ENCODE peak calls at places on chromosomes 4 and X, in six cellular contexts. One of them, this sample, is unnamed. For H3K9me3, the result is how much of the 10 kb centered on the place peaks cover.

GRCh38 chrX:53456254-53456653 is 22.1 kb upstream of the HSD17B10 start:
- DNase-seq in PC-3: peak
- DNase-seq in astrocyte: peak
- DNase-seq in neural progenitor cell: no peak
- DNase-seq in HCT116: no peak
- DNase-seq in DND-41: no peak
- DNase-seq in this sample: no peak

GRCh38 chrX:16870861-16871584 is 861 bp upstream of the RBBP7 start:
- DNase-seq in HCT116: no peak
- DNase-seq in DND-41: peak
- DNase-seq in neural progenitor cell: peak
- DNase-seq in astrocyte: no peak
- DNase-seq in PC-3: peak
- DNase-seq in this sample: peak

GRCh38 chr4:122692641-122693520 is 39.6 kb upstream of the BBS12 start:
- DNase-seq in astrocyte: peak
- DNase-seq in DND-41: no peak
- DNase-seq in HCT116: no peak
- DNase-seq in PC-3: peak
- DNase-seq in neural progenitor cell: no peak
- DNase-seq in this sample: peak

GRCh38 chr4:154911097-154911496 is 130.0 kb downstream of the RBM46 start:
- DNase-seq in PC-3: peak
- DNase-seq in HCT116: no peak
- DNase-seq in neural progenitor cell: peak
- DNase-seq in DND-41: no peak
- DNase-seq in astrocyte: no peak
- DNase-seq in this sample: no peak

GRCh38 chr4:184348311-184349233 is 125.8 kb downstream of the IRF2 start:
- DNase-seq in DND-41: no peak
- DNase-seq in astrocyte: no peak
- DNase-seq in HCT116: no peak
- DNase-seq in PC-3: no peak
- DNase-seq in neural progenitor cell: no peak
- DNase-seq in this sample: peak

GRCh38 chr4:147741190-147741788 is 9.4 kb downstream of the ARHGAP10 start:
- DNase-seq in DND-41: no peak
- DNase-seq in HCT116: no peak
- DNase-seq in neural progenitor cell: peak
- DNase-seq in PC-3: peak
- DNase-seq in astrocyte: peak
- DNase-seq in this sample: peak

GRCh38 chr4:85613901-85614300 is 139.0 kb downstream of the ARHGAP24 start:
- DNase-seq in HCT116: no peak
- DNase-seq in DND-41: no peak
- DNase-seq in neural progenitor cell: no peak
- DNase-seq in astrocyte: no peak
- DNase-seq in PC-3: no peak
- DNase-seq in this sample: no peak

GRCh38 chr4:152534541-152535231 is 1.2 kb downstream of the FBXW7 start:
- DNase-seq in HCT116: no peak
- DNase-seq in DND-41: peak
- DNase-seq in astrocyte: peak
- DNase-seq in PC-3: no peak
- DNase-seq in neural progenitor cell: peak
- DNase-seq in this sample: peak

GRCh38 chr4:40722576-40723161 is 27.1 kb upstream of the NSUN7 start:
- DNase-seq in astrocyte: no peak
- DNase-seq in neural progenitor cell: no peak
- DNase-seq in PC-3: no peak
- DNase-seq in HCT116: no peak
- DNase-seq in DND-41: peak
- DNase-seq in this sample: peak

GRCh38 chrX:19569930-19570329 is 54.6 kb upstream of the MAP3K15 start:
- DNase-seq in astrocyte: no peak
- DNase-seq in neural progenitor cell: no peak
- DNase-seq in PC-3: no peak
- DNase-seq in HCT116: no peak
- DNase-seq in DND-41: no peak
- DNase-seq in this sample: no peak

GRCh38 chr4:189792819-189793618 is 147.7 kb upstream of the FRG1 start:
- DNase-seq in neural progenitor cell: peak
- DNase-seq in astrocyte: peak
- DNase-seq in PC-3: peak
- DNase-seq in DND-41: peak
- DNase-seq in HCT116: peak
- DNase-seq in this sample: peak

GRCh38 chr4:119046263-119046662 is 89.4 kb upstream of the MYOZ2 start:
- DNase-seq in PC-3: no peak
- DNase-seq in DND-41: no peak
- DNase-seq in neural progenitor cell: no peak
- DNase-seq in astrocyte: no peak
- DNase-seq in HCT116: no peak
- DNase-seq in this sample: no peak

GRCh38 chr4:173509031-173510001 is 20.7 kb downstream of the HAND2 start:
- DNase-seq in HCT116: no peak
- DNase-seq in astrocyte: peak
- DNase-seq in PC-3: no peak
- DNase-seq in neural progenitor cell: peak
- DNase-seq in DND-41: no peak
- DNase-seq in this sample: no peak

GRCh38 chr4:128461300-128462103 is 173.9 kb upstream of the PGRMC2 start:
- DNase-seq in neural progenitor cell: peak
- DNase-seq in astrocyte: peak
- DNase-seq in DND-41: no peak
- DNase-seq in PC-3: peak
- DNase-seq in HCT116: no peak
- DNase-seq in this sample: peak

GRCh38 chrX:112147206-112147605 is 64.6 kb upstream of the TRPC5 start:
- DNase-seq in PC-3: peak
- DNase-seq in HCT116: no peak
- DNase-seq in astrocyte: no peak
- DNase-seq in DND-41: no peak
- DNase-seq in neural progenitor cell: peak
- DNase-seq in this sample: no peak

GRCh38 chrX:8274166-8274565 is 103.1 kb upstream of the VCX2 start:
- DNase-seq in neural progenitor cell: no peak
- DNase-seq in astrocyte: peak
- DNase-seq in HCT116: no peak
- DNase-seq in DND-41: no peak
- DNase-seq in PC-3: no peak
- DNase-seq in this sample: peak

GRCh38 chr4:173766231-173766630 is 236.2 kb upstream of the HAND2 start:
- DNase-seq in HCT116: no peak
- DNase-seq in neural progenitor cell: no peak
- DNase-seq in astrocyte: no peak
- DNase-seq in PC-3: no peak
- DNase-seq in DND-41: no peak
- DNase-seq in this sample: no peak

GRCh38 chr4:3674479-3674851 is 91.7 kb upstream of the ADRA2C start:
- DNase-seq in HCT116: no peak
- DNase-seq in PC-3: no peak
- DNase-seq in neural progenitor cell: no peak
- DNase-seq in DND-41: no peak
- DNase-seq in astrocyte: no peak
- DNase-seq in this sample: no peak

GRCh38 chr4:22969314-22969896 is 276.7 kb downstream of the GBA3 start:
- DNase-seq in neural progenitor cell: peak
- DNase-seq in DND-41: no peak
- DNase-seq in HCT116: no peak
- DNase-seq in PC-3: peak
- DNase-seq in astrocyte: peak
- DNase-seq in this sample: no peak

GRCh38 chr4:99352602-99353580 is at the start of gene ADH1C:
- DNase-seq in neural progenitor cell: no peak
- DNase-seq in astrocyte: no peak
- DNase-seq in DND-41: no peak
- DNase-seq in PC-3: no peak
- DNase-seq in HCT116: no peak
- DNase-seq in this sample: no peak

GRCh38 chr4:155960522-155960921 is 6.9 kb upstream of the CTSO start:
- DNase-seq in DND-41: no peak
- DNase-seq in neural progenitor cell: no peak
- DNase-seq in PC-3: peak
- DNase-seq in astrocyte: peak
- DNase-seq in HCT116: no peak
- DNase-seq in this sample: no peak

GRCh38 chrX:106707771-106708454 is 18.6 kb upstream of the RNF128 start:
- DNase-seq in HCT116: peak
- DNase-seq in DND-41: no peak
- DNase-seq in neural progenitor cell: no peak
- DNase-seq in astrocyte: peak
- DNase-seq in PC-3: peak
- DNase-seq in this sample: no peak

GRCh38 chr4:147071341-147071740 is 125.7 kb upstream of the TTC29 start:
- DNase-seq in PC-3: no peak
- DNase-seq in astrocyte: no peak
- DNase-seq in HCT116: no peak
- DNase-seq in DND-41: no peak
- DNase-seq in neural progenitor cell: no peak
- DNase-seq in this sample: no peak

GRCh38 chrX:74408310-74408709 is 13.0 kb upstream of the SLC16A2 start:
- DNase-seq in PC-3: no peak
- DNase-seq in neural progenitor cell: no peak
- DNase-seq in astrocyte: no peak
- DNase-seq in DND-41: no peak
- DNase-seq in HCT116: no peak
- DNase-seq in this sample: no peak

GRCh38 chr4:41865981-41866798 is 69.0 kb upstream of the TMEM33 start:
- DNase-seq in astrocyte: no peak
- DNase-seq in neural progenitor cell: peak
- DNase-seq in HCT116: no peak
- DNase-seq in PC-3: no peak
- DNase-seq in DND-41: no peak
- DNase-seq in this sample: no peak
- TF ChIP-seq EZH2 in astrocyte: peak
- TF ChIP-seq EZH2 in neural progenitor cell: peak
- TF ChIP-seq EZH2 in HCT116: no peak
- TF ChIP-seq EZH2 in PC-3: no peak
- TF ChIP-seq EZH2 in DND-41: no peak
- TF ChIP-seq EZH2 in this sample: no peak

GRCh38 chr4:150784939-150785338 is 203.0 kb downstream of the MAB21L2 start:
- DNase-seq in astrocyte: no peak
- DNase-seq in PC-3: no peak
- DNase-seq in neural progenitor cell: no peak
- DNase-seq in DND-41: no peak
- DNase-seq in HCT116: no peak
- DNase-seq in this sample: no peak
- H3K4me2 ChIP-seq in astrocyte: no peak
- H3K4me2 ChIP-seq in PC-3: no peak
- H3K4me2 ChIP-seq in neural progenitor cell: no peak
- H3K4me2 ChIP-seq in DND-41: no peak
- H3K4me2 ChIP-seq in HCT116: no peak
- H3K4me2 ChIP-seq in this sample: no peak

GRCh38 chrX:118218940-118219339 is 102.3 kb upstream of the KLHL13 start:
- DNase-seq in HCT116: no peak
- DNase-seq in DND-41: no peak
- DNase-seq in PC-3: no peak
- DNase-seq in astrocyte: no peak
- DNase-seq in neural progenitor cell: no peak
- DNase-seq in this sample: no peak

GRCh38 chrX:118219866-118220265 is 103.3 kb upstream of the KLHL13 start:
- DNase-seq in DND-41: no peak
- DNase-seq in astrocyte: no peak
- DNase-seq in PC-3: no peak
- DNase-seq in HCT116: no peak
- DNase-seq in neural progenitor cell: no peak
- DNase-seq in this sample: no peak

GRCh38 chrX:118220509-118220908 is 103.9 kb upstream of the KLHL13 start:
- DNase-seq in neural progenitor cell: no peak
- DNase-seq in astrocyte: no peak
- DNase-seq in HCT116: no peak
- DNase-seq in DND-41: no peak
- DNase-seq in PC-3: no peak
- DNase-seq in this sample: no peak

GRCh38 chrX:118221257-118221656 is 104.6 kb upstream of the KLHL13 start:
- DNase-seq in DND-41: no peak
- DNase-seq in neural progenitor cell: no peak
- DNase-seq in astrocyte: no peak
- DNase-seq in PC-3: no peak
- DNase-seq in HCT116: no peak
- DNase-seq in this sample: no peak

GRCh38 chrX:118221733-118222132 is 105.1 kb upstream of the KLHL13 start:
- DNase-seq in DND-41: no peak
- DNase-seq in HCT116: no peak
- DNase-seq in PC-3: no peak
- DNase-seq in astrocyte: peak
- DNase-seq in neural progenitor cell: no peak
- DNase-seq in this sample: no peak
- H3K9me3 ChIP-seq in DND-41: under half
- H3K9me3 ChIP-seq in HCT116: under half
- H3K9me3 ChIP-seq in PC-3: under half
- H3K9me3 ChIP-seq in astrocyte: under half
- H3K9me3 ChIP-seq in neural progenitor cell: under half
- H3K9me3 ChIP-seq in this sample: under half

GRCh38 chr4:54232151-54232688 is 3.1 kb downstream of the PDGFRA start:
- DNase-seq in PC-3: no peak
- DNase-seq in DND-41: no peak
- DNase-seq in neural progenitor cell: peak
- DNase-seq in HCT116: no peak
- DNase-seq in astrocyte: peak
- DNase-seq in this sample: no peak
- TF ChIP-seq EZH2 in PC-3: no peak
- TF ChIP-seq EZH2 in DND-41: no peak
- TF ChIP-seq EZH2 in neural progenitor cell: peak
- TF ChIP-seq EZH2 in HCT116: no peak
- TF ChIP-seq EZH2 in astrocyte: no peak
- TF ChIP-seq EZH2 in this sample: no peak

This sample was measured in PC-9.